ENCODE peak calls at places on chromosome 13, in six cellular contexts. One of them, this sample, is unnamed.

GRCh38 chr13:39881383-39881782 is 225.9 kb downstream of the COG6 start:
- DNase-seq in cortex of kidney: no peak
- DNase-seq in foreskin fibroblast: no peak
- DNase-seq in OCI-M1: no peak
- DNase-seq in kidney tubule cell: no peak
- DNase-seq in NCI-H1092: no peak
- DNase-seq in this sample: no peak

GRCh38 chr13:73059460-73060250 is 850 bp downstream of the KLF5 start:
- DNase-seq in cortex of kidney: no peak
- DNase-seq in foreskin fibroblast: peak
- DNase-seq in OCI-M1: peak
- DNase-seq in kidney tubule cell: peak
- DNase-seq in NCI-H1092: peak
- DNase-seq in this sample: peak

GRCh38 chr13:50892162-50892944 is 17.2 kb upstream of the RNASEH2B start:
- DNase-seq in cortex of kidney: no peak
- DNase-seq in foreskin fibroblast: no peak
- DNase-seq in OCI-M1: no peak
- DNase-seq in kidney tubule cell: no peak
- DNase-seq in NCI-H1092: no peak
- DNase-seq in this sample: no peak

GRCh38 chr13:109955598-109955997 is 169.2 kb upstream of the IRS2 start:
- DNase-seq in cortex of kidney: no peak
- DNase-seq in foreskin fibroblast: no peak
- DNase-seq in OCI-M1: no peak
- DNase-seq in kidney tubule cell: no peak
- DNase-seq in NCI-H1092: no peak
- DNase-seq in this sample: no peak

GRCh38 chr13:49183672-49184315 is 36.3 kb upstream of the MLNR start:
- DNase-seq in cortex of kidney: no peak
- DNase-seq in foreskin fibroblast: peak
- DNase-seq in OCI-M1: no peak
- DNase-seq in kidney tubule cell: peak
- DNase-seq in NCI-H1092: no peak
- DNase-seq in this sample: no peak

GRCh38 chr13:78679329-78679728 is 20.4 kb upstream of the OBI1 start:
- DNase-seq in cortex of kidney: no peak
- DNase-seq in foreskin fibroblast: no peak
- DNase-seq in OCI-M1: no peak
- DNase-seq in kidney tubule cell: peak
- DNase-seq in NCI-H1092: no peak
- DNase-seq in this sample: no peak

GRCh38 chr13:73765651-73766384 is 368.4 kb downstream of the KLF12 start:
- DNase-seq in cortex of kidney: no peak
- DNase-seq in foreskin fibroblast: no peak
- DNase-seq in OCI-M1: peak
- DNase-seq in kidney tubule cell: peak
- DNase-seq in NCI-H1092: peak
- DNase-seq in this sample: peak

GRCh38 chr13:106145997-106146864 is 389.2 kb downstream of the EFNB2 start:
- DNase-seq in cortex of kidney: no peak
- DNase-seq in foreskin fibroblast: no peak
- DNase-seq in OCI-M1: peak
- DNase-seq in kidney tubule cell: no peak
- DNase-seq in NCI-H1092: no peak
- DNase-seq in this sample: no peak

GRCh38 chr13:23570931-23571330 is 719 bp downstream of the TNFRSF19 start:
- DNase-seq in cortex of kidney: no peak
- DNase-seq in foreskin fibroblast: no peak
- DNase-seq in OCI-M1: peak
- DNase-seq in kidney tubule cell: peak
- DNase-seq in NCI-H1092: no peak
- DNase-seq in this sample: no peak

GRCh38 chr13:77389617-77389984 is 62.7 kb upstream of the MYCBP2 start:
- DNase-seq in cortex of kidney: no peak
- DNase-seq in foreskin fibroblast: no peak
- DNase-seq in OCI-M1: no peak
- DNase-seq in kidney tubule cell: no peak
- DNase-seq in NCI-H1092: no peak
- DNase-seq in this sample: no peak

GRCh38 chr13:79631260-79631659 is 150.3 kb downstream of the NDFIP2 start:
- DNase-seq in cortex of kidney: no peak
- DNase-seq in foreskin fibroblast: peak
- DNase-seq in OCI-M1: peak
- DNase-seq in kidney tubule cell: peak
- DNase-seq in NCI-H1092: no peak
- DNase-seq in this sample: no peak

GRCh38 chr13:101529419-101529818 is 76.9 kb downstream of the ITGBL1 start:
- DNase-seq in cortex of kidney: no peak
- DNase-seq in foreskin fibroblast: peak
- DNase-seq in OCI-M1: peak
- DNase-seq in kidney tubule cell: peak
- DNase-seq in NCI-H1092: no peak
- DNase-seq in this sample: no peak

GRCh38 chr13:109919715-109920375 is 133.5 kb upstream of the IRS2 start:
- DNase-seq in cortex of kidney: no peak
- DNase-seq in foreskin fibroblast: peak
- DNase-seq in OCI-M1: no peak
- DNase-seq in kidney tubule cell: no peak
- DNase-seq in NCI-H1092: no peak
- DNase-seq in this sample: no peak

GRCh38 chr13:99086149-99086868 is 108.4 kb upstream of the DOCK9 start:
- DNase-seq in cortex of kidney: no peak
- DNase-seq in foreskin fibroblast: peak
- DNase-seq in OCI-M1: peak
- DNase-seq in kidney tubule cell: peak
- DNase-seq in NCI-H1092: peak
- DNase-seq in this sample: peak

This sample was measured in left ventricle myocardium inferior.